ENCODE peak calls at places on chromosome 3, in ten cellular contexts. One of them, this sample, is unnamed.

GRCh38 chr3:143078883-143079282 is 40.7 kb upstream of the CHST2 start:
- DNase-seq in GM10248: no peak
- DNase-seq in IMR-90: peak
- DNase-seq in activated naive CD4-positive, alpha-beta T cell treated with anti-CD3 and anti-CD28 coated beads, Interleukin-2, amount 10 ng/mL, durations not matched to agents 7 days and 5 days: no peak
- DNase-seq in activated CD4-positive, alpha-beta T cell treated with anti-CD3 and anti-CD28 coated beads for 36 hours: no peak
- DNase-seq in breast epithelium: no peak
- DNase-seq in EH: peak
- DNase-seq in T-helper 1 cell: no peak
- DNase-seq in activated T-cell treated with anti-CD3 and anti-CD28 coated beads, Interleukin-2, amount 50 U/mL, for 72 hours: no peak
- DNase-seq in stimulated activated CD8-positive, alpha-beta memory T cell treated with anti-CD3 and anti-CD28 coated beads, Interleukin-12 subunit alpha, Interleukin-12 subunit beta, amount 100 ng/mL, for 4 hours: no peak
- DNase-seq in this sample: no peak

GRCh38 chr3:127658234-127658633 is 14.5 kb upstream of the ABTB1 start:
- DNase-seq in activated naive CD4-positive, alpha-beta T cell treated with anti-CD3 and anti-CD28 coated beads, Interleukin-2, amount 10 ng/mL, durations not matched to agents 7 days and 5 days: no peak
- DNase-seq in activated T-cell treated with anti-CD3 and anti-CD28 coated beads, Interleukin-2, amount 50 U/mL, for 72 hours: no peak
- DNase-seq in stimulated activated CD8-positive, alpha-beta memory T cell treated with anti-CD3 and anti-CD28 coated beads, Interleukin-12 subunit alpha, Interleukin-12 subunit beta, amount 100 ng/mL, for 4 hours: no peak
- DNase-seq in activated CD4-positive, alpha-beta T cell treated with anti-CD3 and anti-CD28 coated beads for 36 hours: no peak
- DNase-seq in GM10248: no peak
- DNase-seq in IMR-90: peak
- DNase-seq in T-helper 1 cell: no peak
- DNase-seq in EH: peak
- DNase-seq in breast epithelium: no peak
- DNase-seq in this sample: no peak

GRCh38 chr3:77887611-77888010 is 847.7 kb downstream of the ROBO2 start:
- DNase-seq in IMR-90: peak
- DNase-seq in stimulated activated CD8-positive, alpha-beta memory T cell treated with anti-CD3 and anti-CD28 coated beads, Interleukin-12 subunit alpha, Interleukin-12 subunit beta, amount 100 ng/mL, for 4 hours: no peak
- DNase-seq in T-helper 1 cell: no peak
- DNase-seq in breast epithelium: no peak
- DNase-seq in GM10248: no peak
- DNase-seq in activated naive CD4-positive, alpha-beta T cell treated with anti-CD3 and anti-CD28 coated beads, Interleukin-2, amount 10 ng/mL, durations not matched to agents 7 days and 5 days: no peak
- DNase-seq in activated T-cell treated with anti-CD3 and anti-CD28 coated beads, Interleukin-2, amount 50 U/mL, for 72 hours: no peak
- DNase-seq in EH: peak
- DNase-seq in activated CD4-positive, alpha-beta T cell treated with anti-CD3 and anti-CD28 coated beads for 36 hours: no peak
- DNase-seq in this sample: no peak

GRCh38 chr3:11698326-11699082 is 54.8 kb upstream of the VGLL4 start:
- DNase-seq in activated T-cell treated with anti-CD3 and anti-CD28 coated beads, Interleukin-2, amount 50 U/mL, for 72 hours: no peak
- DNase-seq in EH: no peak
- DNase-seq in stimulated activated CD8-positive, alpha-beta memory T cell treated with anti-CD3 and anti-CD28 coated beads, Interleukin-12 subunit alpha, Interleukin-12 subunit beta, amount 100 ng/mL, for 4 hours: no peak
- DNase-seq in activated naive CD4-positive, alpha-beta T cell treated with anti-CD3 and anti-CD28 coated beads, Interleukin-2, amount 10 ng/mL, durations not matched to agents 7 days and 5 days: no peak
- DNase-seq in IMR-90: peak
- DNase-seq in breast epithelium: no peak
- DNase-seq in GM10248: no peak
- DNase-seq in activated CD4-positive, alpha-beta T cell treated with anti-CD3 and anti-CD28 coated beads for 36 hours: no peak
- DNase-seq in T-helper 1 cell: no peak
- DNase-seq in this sample: no peak

GRCh38 chr3:109685084-109686079 is 348.0 kb upstream of the DPPA4 start:
- DNase-seq in T-helper 1 cell: no peak
- DNase-seq in activated CD4-positive, alpha-beta T cell treated with anti-CD3 and anti-CD28 coated beads for 36 hours: peak
- DNase-seq in IMR-90: peak
- DNase-seq in activated naive CD4-positive, alpha-beta T cell treated with anti-CD3 and anti-CD28 coated beads, Interleukin-2, amount 10 ng/mL, durations not matched to agents 7 days and 5 days: no peak
- DNase-seq in GM10248: no peak
- DNase-seq in stimulated activated CD8-positive, alpha-beta memory T cell treated with anti-CD3 and anti-CD28 coated beads, Interleukin-12 subunit alpha, Interleukin-12 subunit beta, amount 100 ng/mL, for 4 hours: no peak
- DNase-seq in activated T-cell treated with anti-CD3 and anti-CD28 coated beads, Interleukin-2, amount 50 U/mL, for 72 hours: no peak
- DNase-seq in breast epithelium: no peak
- DNase-seq in EH: peak
- DNase-seq in this sample: peak

GRCh38 chr3:186788482-186789370 is 5.3 kb downstream of the EIF4A2 start:
- DNase-seq in GM10248: no peak
- DNase-seq in breast epithelium: no peak
- DNase-seq in T-helper 1 cell: peak
- DNase-seq in activated CD4-positive, alpha-beta T cell treated with anti-CD3 and anti-CD28 coated beads for 36 hours: no peak
- DNase-seq in activated naive CD4-positive, alpha-beta T cell treated with anti-CD3 and anti-CD28 coated beads, Interleukin-2, amount 10 ng/mL, durations not matched to agents 7 days and 5 days: no peak
- DNase-seq in stimulated activated CD8-positive, alpha-beta memory T cell treated with anti-CD3 and anti-CD28 coated beads, Interleukin-12 subunit alpha, Interleukin-12 subunit beta, amount 100 ng/mL, for 4 hours: no peak
- DNase-seq in activated T-cell treated with anti-CD3 and anti-CD28 coated beads, Interleukin-2, amount 50 U/mL, for 72 hours: no peak
- DNase-seq in IMR-90: no peak
- DNase-seq in EH: no peak
- DNase-seq in this sample: no peak

GRCh38 chr3:55445551-55445950 is 41.6 kb downstream of the WNT5A start:
- DNase-seq in T-helper 1 cell: no peak
- DNase-seq in activated naive CD4-positive, alpha-beta T cell treated with anti-CD3 and anti-CD28 coated beads, Interleukin-2, amount 10 ng/mL, durations not matched to agents 7 days and 5 days: no peak
- DNase-seq in activated CD4-positive, alpha-beta T cell treated with anti-CD3 and anti-CD28 coated beads for 36 hours: no peak
- DNase-seq in breast epithelium: no peak
- DNase-seq in EH: no peak
- DNase-seq in stimulated activated CD8-positive, alpha-beta memory T cell treated with anti-CD3 and anti-CD28 coated beads, Interleukin-12 subunit alpha, Interleukin-12 subunit beta, amount 100 ng/mL, for 4 hours: no peak
- DNase-seq in IMR-90: no peak
- DNase-seq in activated T-cell treated with anti-CD3 and anti-CD28 coated beads, Interleukin-2, amount 50 U/mL, for 72 hours: no peak
- DNase-seq in GM10248: no peak
- DNase-seq in this sample: no peak

GRCh38 chr3:120684896-120685295 is 2.9 kb upstream of the HGD start:
- DNase-seq in EH: no peak
- DNase-seq in activated T-cell treated with anti-CD3 and anti-CD28 coated beads, Interleukin-2, amount 50 U/mL, for 72 hours: no peak
- DNase-seq in breast epithelium: no peak
- DNase-seq in GM10248: no peak
- DNase-seq in activated naive CD4-positive, alpha-beta T cell treated with anti-CD3 and anti-CD28 coated beads, Interleukin-2, amount 10 ng/mL, durations not matched to agents 7 days and 5 days: no peak
- DNase-seq in stimulated activated CD8-positive, alpha-beta memory T cell treated with anti-CD3 and anti-CD28 coated beads, Interleukin-12 subunit alpha, Interleukin-12 subunit beta, amount 100 ng/mL, for 4 hours: no peak
- DNase-seq in T-helper 1 cell: no peak
- DNase-seq in IMR-90: no peak
- DNase-seq in activated CD4-positive, alpha-beta T cell treated with anti-CD3 and anti-CD28 coated beads for 36 hours: no peak
- DNase-seq in this sample: no peak

GRCh38 chr3:159852821-159853505 is 135.7 kb upstream of the IL12A start:
- DNase-seq in IMR-90: peak
- DNase-seq in stimulated activated CD8-positive, alpha-beta memory T cell treated with anti-CD3 and anti-CD28 coated beads, Interleukin-12 subunit alpha, Interleukin-12 subunit beta, amount 100 ng/mL, for 4 hours: no peak
- DNase-seq in EH: peak
- DNase-seq in T-helper 1 cell: no peak
- DNase-seq in activated CD4-positive, alpha-beta T cell treated with anti-CD3 and anti-CD28 coated beads for 36 hours: no peak
- DNase-seq in activated T-cell treated with anti-CD3 and anti-CD28 coated beads, Interleukin-2, amount 50 U/mL, for 72 hours: no peak
- DNase-seq in breast epithelium: no peak
- DNase-seq in activated naive CD4-positive, alpha-beta T cell treated with anti-CD3 and anti-CD28 coated beads, Interleukin-2, amount 10 ng/mL, durations not matched to agents 7 days and 5 days: no peak
- DNase-seq in GM10248: no peak
- DNase-seq in this sample: no peak

GRCh38 chr3:31980530-31981205 is 394 bp downstream of the OSBPL10 start:
- DNase-seq in activated naive CD4-positive, alpha-beta T cell treated with anti-CD3 and anti-CD28 coated beads, Interleukin-2, amount 10 ng/mL, durations not matched to agents 7 days and 5 days: peak
- DNase-seq in T-helper 1 cell: peak
- DNase-seq in stimulated activated CD8-positive, alpha-beta memory T cell treated with anti-CD3 and anti-CD28 coated beads, Interleukin-12 subunit alpha, Interleukin-12 subunit beta, amount 100 ng/mL, for 4 hours: no peak
- DNase-seq in IMR-90: peak
- DNase-seq in activated T-cell treated with anti-CD3 and anti-CD28 coated beads, Interleukin-2, amount 50 U/mL, for 72 hours: peak
- DNase-seq in breast epithelium: peak
- DNase-seq in activated CD4-positive, alpha-beta T cell treated with anti-CD3 and anti-CD28 coated beads for 36 hours: peak
- DNase-seq in EH: peak
- DNase-seq in GM10248: peak
- DNase-seq in this sample: peak

GRCh38 chr3:151964768-151965167 is 91.3 kb downstream of the SUCNR1 start:
- DNase-seq in GM10248: no peak
- DNase-seq in breast epithelium: no peak
- DNase-seq in activated CD4-positive, alpha-beta T cell treated with anti-CD3 and anti-CD28 coated beads for 36 hours: no peak
- DNase-seq in stimulated activated CD8-positive, alpha-beta memory T cell treated with anti-CD3 and anti-CD28 coated beads, Interleukin-12 subunit alpha, Interleukin-12 subunit beta, amount 100 ng/mL, for 4 hours: no peak
- DNase-seq in activated T-cell treated with anti-CD3 and anti-CD28 coated beads, Interleukin-2, amount 50 U/mL, for 72 hours: no peak
- DNase-seq in activated naive CD4-positive, alpha-beta T cell treated with anti-CD3 and anti-CD28 coated beads, Interleukin-2, amount 10 ng/mL, durations not matched to agents 7 days and 5 days: no peak
- DNase-seq in IMR-90: peak
- DNase-seq in T-helper 1 cell: no peak
- DNase-seq in EH: no peak
- DNase-seq in this sample: no peak

GRCh38 chr3:46912986-46913385 is 35.5 kb downstream of the PTH1R start:
- DNase-seq in IMR-90: no peak
- DNase-seq in breast epithelium: no peak
- DNase-seq in activated T-cell treated with anti-CD3 and anti-CD28 coated beads, Interleukin-2, amount 50 U/mL, for 72 hours: no peak
- DNase-seq in stimulated activated CD8-positive, alpha-beta memory T cell treated with anti-CD3 and anti-CD28 coated beads, Interleukin-12 subunit alpha, Interleukin-12 subunit beta, amount 100 ng/mL, for 4 hours: no peak
- DNase-seq in activated naive CD4-positive, alpha-beta T cell treated with anti-CD3 and anti-CD28 coated beads, Interleukin-2, amount 10 ng/mL, durations not matched to agents 7 days and 5 days: no peak
- DNase-seq in T-helper 1 cell: no peak
- DNase-seq in EH: no peak
- DNase-seq in GM10248: no peak
- DNase-seq in activated CD4-positive, alpha-beta T cell treated with anti-CD3 and anti-CD28 coated beads for 36 hours: no peak
- DNase-seq in this sample: no peak

GRCh38 chr3:25047058-25047457 is 381.0 kb upstream of the RARB start:
- DNase-seq in IMR-90: no peak
- DNase-seq in activated T-cell treated with anti-CD3 and anti-CD28 coated beads, Interleukin-2, amount 50 U/mL, for 72 hours: no peak
- DNase-seq in EH: peak
- DNase-seq in stimulated activated CD8-positive, alpha-beta memory T cell treated with anti-CD3 and anti-CD28 coated beads, Interleukin-12 subunit alpha, Interleukin-12 subunit beta, amount 100 ng/mL, for 4 hours: no peak
- DNase-seq in T-helper 1 cell: no peak
- DNase-seq in GM10248: no peak
- DNase-seq in activated CD4-positive, alpha-beta T cell treated with anti-CD3 and anti-CD28 coated beads for 36 hours: no peak
- DNase-seq in activated naive CD4-positive, alpha-beta T cell treated with anti-CD3 and anti-CD28 coated beads, Interleukin-2, amount 10 ng/mL, durations not matched to agents 7 days and 5 days: no peak
- DNase-seq in breast epithelium: no peak
- DNase-seq in this sample: no peak

GRCh38 chr3:83515123-83515522 is 1443.7 kb upstream of the CADM2 start:
- DNase-seq in T-helper 1 cell: no peak
- DNase-seq in EH: no peak
- DNase-seq in activated T-cell treated with anti-CD3 and anti-CD28 coated beads, Interleukin-2, amount 50 U/mL, for 72 hours: no peak
- DNase-seq in GM10248: no peak
- DNase-seq in stimulated activated CD8-positive, alpha-beta memory T cell treated with anti-CD3 and anti-CD28 coated beads, Interleukin-12 subunit alpha, Interleukin-12 subunit beta, amount 100 ng/mL, for 4 hours: no peak
- DNase-seq in IMR-90: no peak
- DNase-seq in activated CD4-positive, alpha-beta T cell treated with anti-CD3 and anti-CD28 coated beads for 36 hours: no peak
- DNase-seq in activated naive CD4-positive, alpha-beta T cell treated with anti-CD3 and anti-CD28 coated beads, Interleukin-2, amount 10 ng/mL, durations not matched to agents 7 days and 5 days: no peak
- DNase-seq in breast epithelium: no peak
- DNase-seq in this sample: no peak

GRCh38 chr3:9553021-9553948 is at the start of gene LHFPL4:
- DNase-seq in GM10248: no peak
- DNase-seq in breast epithelium: no peak
- DNase-seq in activated naive CD4-positive, alpha-beta T cell treated with anti-CD3 and anti-CD28 coated beads, Interleukin-2, amount 10 ng/mL, durations not matched to agents 7 days and 5 days: no peak
- DNase-seq in EH: no peak
- DNase-seq in T-helper 1 cell: no peak
- DNase-seq in stimulated activated CD8-positive, alpha-beta memory T cell treated with anti-CD3 and anti-CD28 coated beads, Interleukin-12 subunit alpha, Interleukin-12 subunit beta, amount 100 ng/mL, for 4 hours: no peak
- DNase-seq in IMR-90: no peak
- DNase-seq in activated T-cell treated with anti-CD3 and anti-CD28 coated beads, Interleukin-2, amount 50 U/mL, for 72 hours: no peak
- DNase-seq in activated CD4-positive, alpha-beta T cell treated with anti-CD3 and anti-CD28 coated beads for 36 hours: peak
- DNase-seq in this sample: no peak

GRCh38 chr3:185823280-185824044 is 1.4 kb downstream of the IGF2BP2 start:
- DNase-seq in T-helper 1 cell: no peak
- DNase-seq in activated CD4-positive, alpha-beta T cell treated with anti-CD3 and anti-CD28 coated beads for 36 hours: peak
- DNase-seq in IMR-90: peak
- DNase-seq in breast epithelium: no peak
- DNase-seq in activated T-cell treated with anti-CD3 and anti-CD28 coated beads, Interleukin-2, amount 50 U/mL, for 72 hours: peak
- DNase-seq in EH: peak
- DNase-seq in activated naive CD4-positive, alpha-beta T cell treated with anti-CD3 and anti-CD28 coated beads, Interleukin-2, amount 10 ng/mL, durations not matched to agents 7 days and 5 days: peak
- DNase-seq in GM10248: peak
- DNase-seq in stimulated activated CD8-positive, alpha-beta memory T cell treated with anti-CD3 and anti-CD28 coated beads, Interleukin-12 subunit alpha, Interleukin-12 subunit beta, amount 100 ng/mL, for 4 hours: peak
- DNase-seq in this sample: peak

GRCh38 chr3:25542571-25543039 is 114.5 kb downstream of the RARB start:
- DNase-seq in GM10248: no peak
- DNase-seq in stimulated activated CD8-positive, alpha-beta memory T cell treated with anti-CD3 and anti-CD28 coated beads, Interleukin-12 subunit alpha, Interleukin-12 subunit beta, amount 100 ng/mL, for 4 hours: no peak
- DNase-seq in activated naive CD4-positive, alpha-beta T cell treated with anti-CD3 and anti-CD28 coated beads, Interleukin-2, amount 10 ng/mL, durations not matched to agents 7 days and 5 days: no peak
- DNase-seq in T-helper 1 cell: no peak
- DNase-seq in EH: peak
- DNase-seq in breast epithelium: no peak
- DNase-seq in activated CD4-positive, alpha-beta T cell treated with anti-CD3 and anti-CD28 coated beads for 36 hours: no peak
- DNase-seq in activated T-cell treated with anti-CD3 and anti-CD28 coated beads, Interleukin-2, amount 50 U/mL, for 72 hours: no peak
- DNase-seq in IMR-90: no peak
- DNase-seq in this sample: no peak

GRCh38 chr3:22172964-22173363 is 422.0 kb upstream of the ZNF385D start:
- DNase-seq in T-helper 1 cell: no peak
- DNase-seq in activated CD4-positive, alpha-beta T cell treated with anti-CD3 and anti-CD28 coated beads for 36 hours: no peak
- DNase-seq in EH: no peak
- DNase-seq in stimulated activated CD8-positive, alpha-beta memory T cell treated with anti-CD3 and anti-CD28 coated beads, Interleukin-12 subunit alpha, Interleukin-12 subunit beta, amount 100 ng/mL, for 4 hours: no peak
- DNase-seq in activated naive CD4-positive, alpha-beta T cell treated with anti-CD3 and anti-CD28 coated beads, Interleukin-2, amount 10 ng/mL, durations not matched to agents 7 days and 5 days: no peak
- DNase-seq in activated T-cell treated with anti-CD3 and anti-CD28 coated beads, Interleukin-2, amount 50 U/mL, for 72 hours: no peak
- DNase-seq in IMR-90: no peak
- DNase-seq in breast epithelium: no peak
- DNase-seq in GM10248: no peak
- DNase-seq in this sample: no peak

GRCh38 chr3:140467104-140467577 is 210.7 kb upstream of the TRIM42 start:
- DNase-seq in IMR-90: no peak
- DNase-seq in activated CD4-positive, alpha-beta T cell treated with anti-CD3 and anti-CD28 coated beads for 36 hours: peak
- DNase-seq in activated naive CD4-positive, alpha-beta T cell treated with anti-CD3 and anti-CD28 coated beads, Interleukin-2, amount 10 ng/mL, durations not matched to agents 7 days and 5 days: no peak
- DNase-seq in GM10248: no peak
- DNase-seq in T-helper 1 cell: no peak
- DNase-seq in activated T-cell treated with anti-CD3 and anti-CD28 coated beads, Interleukin-2, amount 50 U/mL, for 72 hours: peak
- DNase-seq in breast epithelium: no peak
- DNase-seq in stimulated activated CD8-positive, alpha-beta memory T cell treated with anti-CD3 and anti-CD28 coated beads, Interleukin-12 subunit alpha, Interleukin-12 subunit beta, amount 100 ng/mL, for 4 hours: no peak
- DNase-seq in EH: peak
- DNase-seq in this sample: no peak

GRCh38 chr3:77931272-77932009 is 891.5 kb downstream of the ROBO2 start:
- DNase-seq in GM10248: no peak
- DNase-seq in activated naive CD4-positive, alpha-beta T cell treated with anti-CD3 and anti-CD28 coated beads, Interleukin-2, amount 10 ng/mL, durations not matched to agents 7 days and 5 days: no peak
- DNase-seq in T-helper 1 cell: no peak
- DNase-seq in stimulated activated CD8-positive, alpha-beta memory T cell treated with anti-CD3 and anti-CD28 coated beads, Interleukin-12 subunit alpha, Interleukin-12 subunit beta, amount 100 ng/mL, for 4 hours: no peak
- DNase-seq in activated CD4-positive, alpha-beta T cell treated with anti-CD3 and anti-CD28 coated beads for 36 hours: no peak
- DNase-seq in activated T-cell treated with anti-CD3 and anti-CD28 coated beads, Interleukin-2, amount 50 U/mL, for 72 hours: no peak
- DNase-seq in EH: no peak
- DNase-seq in IMR-90: peak
- DNase-seq in breast epithelium: no peak
- DNase-seq in this sample: no peak

GRCh38 chr3:182509312-182509711 is 284.0 kb upstream of the ATP11B start:
- DNase-seq in breast epithelium: no peak
- DNase-seq in IMR-90: no peak
- DNase-seq in T-helper 1 cell: no peak
- DNase-seq in activated T-cell treated with anti-CD3 and anti-CD28 coated beads, Interleukin-2, amount 50 U/mL, for 72 hours: no peak
- DNase-seq in activated CD4-positive, alpha-beta T cell treated with anti-CD3 and anti-CD28 coated beads for 36 hours: no peak
- DNase-seq in GM10248: no peak
- DNase-seq in activated naive CD4-positive, alpha-beta T cell treated with anti-CD3 and anti-CD28 coated beads, Interleukin-2, amount 10 ng/mL, durations not matched to agents 7 days and 5 days: no peak
- DNase-seq in stimulated activated CD8-positive, alpha-beta memory T cell treated with anti-CD3 and anti-CD28 coated beads, Interleukin-12 subunit alpha, Interleukin-12 subunit beta, amount 100 ng/mL, for 4 hours: no peak
- DNase-seq in EH: no peak
- DNase-seq in this sample: no peak

GRCh38 chr3:169152319-169152718 is 511.2 kb downstream of the MECOM start:
- DNase-seq in GM10248: no peak
- DNase-seq in activated naive CD4-positive, alpha-beta T cell treated with anti-CD3 and anti-CD28 coated beads, Interleukin-2, amount 10 ng/mL, durations not matched to agents 7 days and 5 days: no peak
- DNase-seq in activated CD4-positive, alpha-beta T cell treated with anti-CD3 and anti-CD28 coated beads for 36 hours: no peak
- DNase-seq in EH: no peak
- DNase-seq in T-helper 1 cell: no peak
- DNase-seq in stimulated activated CD8-positive, alpha-beta memory T cell treated with anti-CD3 and anti-CD28 coated beads, Interleukin-12 subunit alpha, Interleukin-12 subunit beta, amount 100 ng/mL, for 4 hours: no peak
- DNase-seq in breast epithelium: no peak
- DNase-seq in activated T-cell treated with anti-CD3 and anti-CD28 coated beads, Interleukin-2, amount 50 U/mL, for 72 hours: no peak
- DNase-seq in IMR-90: no peak
- DNase-seq in this sample: no peak

GRCh38 chr3:182484682-182485081 is 308.6 kb upstream of the ATP11B start:
- DNase-seq in activated T-cell treated with anti-CD3 and anti-CD28 coated beads, Interleukin-2, amount 50 U/mL, for 72 hours: no peak
- DNase-seq in T-helper 1 cell: no peak
- DNase-seq in activated CD4-positive, alpha-beta T cell treated with anti-CD3 and anti-CD28 coated beads for 36 hours: no peak
- DNase-seq in EH: no peak
- DNase-seq in breast epithelium: no peak
- DNase-seq in GM10248: no peak
- DNase-seq in stimulated activated CD8-positive, alpha-beta memory T cell treated with anti-CD3 and anti-CD28 coated beads, Interleukin-12 subunit alpha, Interleukin-12 subunit beta, amount 100 ng/mL, for 4 hours: no peak
- DNase-seq in IMR-90: no peak
- DNase-seq in activated naive CD4-positive, alpha-beta T cell treated with anti-CD3 and anti-CD28 coated beads, Interleukin-2, amount 10 ng/mL, durations not matched to agents 7 days and 5 days: no peak
- DNase-seq in this sample: no peak

GRCh38 chr3:71930056-71930991 is 145.4 kb upstream of the PROK2 start:
- DNase-seq in EH: peak
- DNase-seq in GM10248: peak
- DNase-seq in T-helper 1 cell: peak
- DNase-seq in breast epithelium: no peak
- DNase-seq in activated CD4-positive, alpha-beta T cell treated with anti-CD3 and anti-CD28 coated beads for 36 hours: peak
- DNase-seq in activated T-cell treated with anti-CD3 and anti-CD28 coated beads, Interleukin-2, amount 50 U/mL, for 72 hours: peak
- DNase-seq in activated naive CD4-positive, alpha-beta T cell treated with anti-CD3 and anti-CD28 coated beads, Interleukin-2, amount 10 ng/mL, durations not matched to agents 7 days and 5 days: no peak
- DNase-seq in IMR-90: peak
- DNase-seq in stimulated activated CD8-positive, alpha-beta memory T cell treated with anti-CD3 and anti-CD28 coated beads, Interleukin-12 subunit alpha, Interleukin-12 subunit beta, amount 100 ng/mL, for 4 hours: no peak
- DNase-seq in this sample: no peak

GRCh38 chr3:113291572-113291971 is 80.2 kb downstream of the BOC start:
- DNase-seq in IMR-90: no peak
- DNase-seq in activated CD4-positive, alpha-beta T cell treated with anti-CD3 and anti-CD28 coated beads for 36 hours: no peak
- DNase-seq in stimulated activated CD8-positive, alpha-beta memory T cell treated with anti-CD3 and anti-CD28 coated beads, Interleukin-12 subunit alpha, Interleukin-12 subunit beta, amount 100 ng/mL, for 4 hours: no peak
- DNase-seq in breast epithelium: no peak
- DNase-seq in GM10248: no peak
- DNase-seq in EH: no peak
- DNase-seq in activated T-cell treated with anti-CD3 and anti-CD28 coated beads, Interleukin-2, amount 50 U/mL, for 72 hours: no peak
- DNase-seq in activated naive CD4-positive, alpha-beta T cell treated with anti-CD3 and anti-CD28 coated beads, Interleukin-2, amount 10 ng/mL, durations not matched to agents 7 days and 5 days: no peak
- DNase-seq in T-helper 1 cell: no peak
- DNase-seq in this sample: no peak

GRCh38 chr3:112130638-112130993 is 2.4 kb downstream of the GCSAM start:
- DNase-seq in EH: no peak
- DNase-seq in activated CD4-positive, alpha-beta T cell treated with anti-CD3 and anti-CD28 coated beads for 36 hours: no peak
- DNase-seq in T-helper 1 cell: no peak
- DNase-seq in stimulated activated CD8-positive, alpha-beta memory T cell treated with anti-CD3 and anti-CD28 coated beads, Interleukin-12 subunit alpha, Interleukin-12 subunit beta, amount 100 ng/mL, for 4 hours: no peak
- DNase-seq in activated naive CD4-positive, alpha-beta T cell treated with anti-CD3 and anti-CD28 coated beads, Interleukin-2, amount 10 ng/mL, durations not matched to agents 7 days and 5 days: no peak
- DNase-seq in breast epithelium: no peak
- DNase-seq in IMR-90: no peak
- DNase-seq in GM10248: no peak
- DNase-seq in activated T-cell treated with anti-CD3 and anti-CD28 coated beads, Interleukin-2, amount 50 U/mL, for 72 hours: no peak
- DNase-seq in this sample: no peak

GRCh38 chr3:37793889-37794591 is 67.6 kb upstream of the CTDSPL start:
- DNase-seq in EH: no peak
- DNase-seq in activated T-cell treated with anti-CD3 and anti-CD28 coated beads, Interleukin-2, amount 50 U/mL, for 72 hours: no peak
- DNase-seq in activated CD4-positive, alpha-beta T cell treated with anti-CD3 and anti-CD28 coated beads for 36 hours: no peak
- DNase-seq in activated naive CD4-positive, alpha-beta T cell treated with anti-CD3 and anti-CD28 coated beads, Interleukin-2, amount 10 ng/mL, durations not matched to agents 7 days and 5 days: no peak
- DNase-seq in IMR-90: no peak
- DNase-seq in GM10248: no peak
- DNase-seq in breast epithelium: no peak
- DNase-seq in stimulated activated CD8-positive, alpha-beta memory T cell treated with anti-CD3 and anti-CD28 coated beads, Interleukin-12 subunit alpha, Interleukin-12 subunit beta, amount 100 ng/mL, for 4 hours: no peak
- DNase-seq in T-helper 1 cell: no peak
- DNase-seq in this sample: no peak

GRCh38 chr3:52504977-52505376 is 9.8 kb downstream of the STAB1 start:
- DNase-seq in breast epithelium: no peak
- DNase-seq in activated CD4-positive, alpha-beta T cell treated with anti-CD3 and anti-CD28 coated beads for 36 hours: no peak
- DNase-seq in IMR-90: no peak
- DNase-seq in EH: no peak
- DNase-seq in stimulated activated CD8-positive, alpha-beta memory T cell treated with anti-CD3 and anti-CD28 coated beads, Interleukin-12 subunit alpha, Interleukin-12 subunit beta, amount 100 ng/mL, for 4 hours: no peak
- DNase-seq in activated naive CD4-positive, alpha-beta T cell treated with anti-CD3 and anti-CD28 coated beads, Interleukin-2, amount 10 ng/mL, durations not matched to agents 7 days and 5 days: no peak
- DNase-seq in T-helper 1 cell: no peak
- DNase-seq in GM10248: no peak
- DNase-seq in activated T-cell treated with anti-CD3 and anti-CD28 coated beads, Interleukin-2, amount 50 U/mL, for 72 hours: no peak
- DNase-seq in this sample: no peak

This sample was measured in Kasumi-1.